ENCODE peak calls at places on chromosomes 1 and 21, in nine cellular contexts. M is heart right ventricle, C is brain microvascular endothelial cell, L is NB4, V is omental fat pad, E is left lung, N is choroid plexus epithelial cell, S is esophagus squamous epithelium, Q is tibial nerve. U is an unnamed sample.

GRCh38 chr1:89552481-89553194 is 28.0 kb downstream of the LRRC8B start:
- DNase-seq in L (peak; percentile 77), C (no peak), N (peak; percentile 57), V (no peak), M (no peak), S (no peak), Q (no peak), E (no peak), U (no peak)

GRCh38 chr1:196609114-196609737 is 986 bp upstream of the KCNT2 start:
- DNase-seq in V (no peak), Q (no peak), L (no peak), C (peak; percentile 13), E (no peak), M (no peak), N (no peak), S (no peak), U (no peak)

GRCh38 chr21:41217656-41218380 is 49.9 kb downstream of the BACE2 start:
- DNase-seq in N (no peak), C (peak; percentile 61), M (peak; percentile 54), E (no peak), V (no peak), Q (no peak), S (no peak), L (no peak), U (no peak)

GRCh38 chr21:30434033-30434631 is 4.1 kb downstream of the KRTAP13-4 start:
- DNase-seq in M (no peak), C (peak; percentile 20), Q (no peak), E (no peak), V (no peak), N (peak; percentile 51), S (no peak), L (peak; percentile 51), U (no peak)

GRCh38 chr1:30806381-30807317 is 49.1 kb upstream of the LAPTM5 start:
- DNase-seq in C (no peak), M (no peak), S (no peak), L (no peak), V (no peak), E (no peak), Q (no peak), N (no peak), U (no peak)

GRCh38 chr21:35329940-35330670 is 281.0 kb upstream of the RUNX1 start:
- DNase-seq in V (no peak), Q (no peak), S (no peak), E (no peak), C (no peak), L (no peak), M (peak; percentile 32), N (no peak), U (no peak)

GRCh38 chr1:204592246-204592948 is 76.2 kb downstream of the MDM4 start:
- DNase-seq in S (no peak), E (no peak), L (no peak), M (no peak), C (no peak), Q (no peak), V (no peak), N (no peak), U (no peak)

GRCh38 chr1:159953866-159954515 is at the start of gene SLAMF9:
- DNase-seq in M (no peak), Q (no peak), L (peak; percentile 17), C (peak; percentile 3), V (no peak), N (no peak), E (no peak), S (no peak), U (no peak)

GRCh38 chr1:2041887-2042286 is 8.3 kb upstream of the PRKCZ start:
- DNase-seq in S (no peak), C (no peak), Q (no peak), L (no peak), N (no peak), M (no peak), V (no peak), E (no peak), U (no peak)

GRCh38 chr1:2041305-2041704 is 8.9 kb upstream of the PRKCZ start:
- DNase-seq in Q (no peak), C (no peak), N (no peak), E (no peak), V (no peak), L (no peak), S (no peak), M (no peak), U (no peak)

GRCh38 chr1:2044510-2045319 is 5.5 kb upstream of the PRKCZ start:
- DNase-seq in V (peak; percentile 61), M (peak; percentile 50), C (peak; percentile 16), S (no peak), L (peak; percentile 75), Q (peak; percentile 39), E (peak; percentile 62), N (peak; percentile 29), U (peak; percentile 85)

GRCh38 chr1:2043886-2044285 is 6.3 kb upstream of the PRKCZ start:
- DNase-seq in L (no peak), M (no peak), C (no peak), S (no peak), E (no peak), N (no peak), V (no peak), Q (no peak), U (no peak)

GRCh38 chr1:2042830-2043773 is 7.1 kb upstream of the PRKCZ start:
- DNase-seq in C (no peak), S (no peak), L (no peak), Q (no peak), V (no peak), E (no peak), N (no peak), M (no peak), U (no peak)
- TF ChIP-seq CTCF in C (peak; percentile 10), S (no peak), L (no peak), Q (no peak), V (no peak), E (no peak), N (no peak), M (no peak), U (no peak)

DNA sequence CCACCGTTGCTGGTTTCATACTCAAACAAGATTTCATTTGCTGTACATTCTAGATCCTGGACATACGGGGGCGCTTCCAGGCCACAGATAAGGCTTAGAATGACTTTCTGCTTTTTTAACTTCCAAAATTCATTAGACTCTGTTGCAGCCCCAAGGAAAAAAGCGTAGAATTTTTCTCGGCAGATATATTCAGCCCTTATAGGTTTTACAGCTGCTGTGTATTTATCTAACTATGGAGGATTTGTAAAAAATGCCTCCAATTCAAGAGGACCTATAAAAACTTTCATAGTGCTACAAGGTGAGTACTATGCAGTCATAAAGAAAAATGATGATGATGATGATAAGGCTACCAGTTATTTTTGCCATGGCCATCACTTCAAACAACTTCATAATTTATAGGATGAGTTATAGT is 51.6 kb downstream of the SLC30A10 start:
- DNase-seq in V (no peak), Q (no peak), L (peak; percentile 30), S (no peak), E (no peak), C (no peak), N (peak; percentile 41), M (no peak), U (no peak)
- TF ChIP-seq CTCF in V (no peak), Q (no peak), L (peak; percentile 32), S (no peak), E (no peak), C (peak; percentile 46), N (peak; percentile 55), M (no peak), U (no peak)

GRCh38 chr1:32891630-32892029 is 5.3 kb downstream of the HPCA start:
- DNase-seq in Q (no peak), N (no peak), C (no peak), E (no peak), V (no peak), L (no peak), M (no peak), S (no peak), U (no peak)

GRCh38 chr1:32894019-32894600 is 7.1 kb downstream of the TMEM54 start:
- DNase-seq in S (no peak), V (no peak), N (no peak), M (no peak), C (no peak), L (no peak), E (no peak), Q (no peak), U (no peak)

GRCh38 chr1:32892368-32893197 is 6.3 kb downstream of the HPCA start:
- DNase-seq in E (no peak), V (no peak), Q (no peak), S (no peak), N (peak; percentile 21), L (no peak), C (no peak), M (no peak), U (peak; percentile 45)

GRCh38 chr1:32894681-32895080 is 6.5 kb downstream of the TMEM54 start:
- DNase-seq in Q (no peak), N (no peak), C (no peak), S (no peak), E (no peak), L (no peak), V (no peak), M (no peak), U (no peak)

DNA sequence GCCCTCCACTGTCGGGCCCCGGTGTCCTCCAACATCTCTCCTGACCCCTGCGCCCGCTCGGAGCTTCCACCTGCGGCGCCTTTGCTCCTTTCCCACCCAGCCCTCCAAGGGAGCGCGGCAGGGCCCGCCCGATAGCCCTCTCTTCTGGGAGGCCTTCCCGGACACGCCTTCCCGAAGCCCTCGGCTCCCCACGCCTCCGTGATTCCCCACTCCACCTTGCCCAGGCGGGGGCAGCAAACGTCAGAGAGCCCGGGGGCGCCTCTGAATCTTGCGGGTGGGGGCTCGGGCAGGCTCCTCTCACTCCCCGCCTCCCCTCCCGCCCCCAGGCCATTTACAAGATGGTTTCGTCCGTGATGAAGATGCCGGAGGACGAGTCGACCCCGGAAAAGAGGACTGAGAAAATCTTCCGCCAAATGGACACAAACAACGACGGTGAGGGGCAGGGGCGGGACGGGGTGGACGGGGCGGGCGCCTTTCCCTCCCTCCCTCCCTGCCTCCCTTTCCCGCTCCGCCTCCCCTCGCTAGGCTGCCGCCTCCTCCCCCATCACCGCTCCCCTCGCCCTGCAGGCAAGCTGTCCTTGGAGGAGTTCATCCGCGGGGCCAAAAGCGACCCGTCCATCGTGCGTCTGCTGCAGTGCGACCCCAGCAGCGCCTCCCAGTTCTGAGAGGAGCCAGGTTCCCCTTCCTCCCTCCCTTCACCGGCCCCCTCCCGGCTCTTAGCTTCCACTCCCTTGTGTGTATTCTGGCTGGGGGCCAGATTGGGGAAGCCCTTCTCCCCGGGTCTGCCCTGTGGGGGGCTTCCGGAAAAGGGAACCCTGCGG is 7.1 kb downstream of the HPCA start:
- DNase-seq in V (no peak), S (no peak), L (no peak), Q (no peak), C (no peak), E (no peak), N (peak; percentile 18), M (no peak), U (no peak)
- TF ChIP-seq CTCF in V (no peak), S (peak; percentile 9), L (no peak), Q (no peak), C (peak; percentile 29), E (no peak), N (peak; percentile 38), M (no peak), U (peak; percentile 54)

DNA sequence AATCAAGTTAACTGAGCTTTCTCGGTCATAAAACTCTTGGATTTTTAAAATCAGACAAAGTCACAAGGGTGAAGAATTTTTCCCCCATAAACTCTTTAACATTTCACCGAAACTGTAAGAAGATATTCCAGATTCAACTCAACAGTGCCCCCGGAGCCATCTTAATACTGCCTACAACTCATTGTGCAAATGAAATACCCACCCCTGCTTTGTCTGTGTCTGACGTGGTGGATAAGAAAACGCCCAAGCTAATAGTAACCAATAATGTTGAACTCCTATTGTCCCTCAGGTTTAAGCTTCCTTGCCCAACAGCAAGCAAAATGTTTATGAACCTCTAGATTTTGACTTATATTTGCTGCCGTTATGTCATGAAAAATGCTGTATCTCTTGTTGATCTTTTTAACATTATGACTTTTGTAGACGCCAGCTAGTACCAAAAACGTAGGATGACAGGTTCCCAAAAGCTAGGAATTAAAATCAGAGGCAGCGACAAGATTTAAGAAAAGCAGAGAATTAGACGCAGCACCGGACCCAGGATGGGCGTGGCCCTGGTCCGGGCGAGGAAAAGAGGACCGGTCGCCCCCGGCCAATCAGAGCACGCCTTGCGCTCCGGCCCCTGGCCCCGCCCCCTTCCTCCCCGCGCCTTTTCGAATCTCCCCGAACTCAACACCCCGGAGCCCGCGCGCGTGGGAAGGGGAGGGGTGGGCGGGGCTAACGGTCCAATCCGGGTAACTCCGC is 1.1 kb downstream of the STMN1 start:
- DNase-seq in N (peak; percentile 91), L (peak; percentile 95), C (peak; percentile 84), E (peak; percentile 95), M (peak; percentile 95), V (peak; percentile 85), S (peak; percentile 69), Q (peak; percentile 92), U (peak; percentile 83)
- TF ChIP-seq CTCF in N (peak; percentile 32), L (no peak), C (peak; percentile 33), E (no peak), M (no peak), V (no peak), S (no peak), Q (no peak), U (no peak)